ENCODE peak calls at places on chromosome 1, in nine cellular contexts. P, T, A, H, B, E, N, D and Y are unnamed samples.

GRCh38 chr1:28288487-28288886 is 29.2 kb downstream of the SESN2 start:
- DNase-seq in P (no peak), T (no peak), A (no peak), H (no peak), B (no peak), E (no peak), N (no peak), D (no peak), Y (no peak)

GRCh38 chr1:212561501-212561931 is 47.0 kb upstream of the ATF3 start:
- DNase-seq in P (peak; percentile 64), T (no peak), A (no peak), H (peak; percentile 89), B (no peak), E (peak; percentile 96), N (no peak), D (no peak), Y (no peak)

GRCh38 chr1:39717809-39718208 is 20.9 kb upstream of the PPIE start:
- DNase-seq in P (no peak), T (no peak), A (no peak), H (no peak), B (no peak), E (no peak), N (peak; percentile 39), D (no peak), Y (no peak)

GRCh38 chr1:231106347-231106746 is 55.5 kb upstream of the TRIM67 start:
- DNase-seq in P (no peak), T (no peak), A (no peak), H (no peak), B (no peak), E (peak; percentile 16), N (no peak), D (no peak), Y (peak; percentile 42)

GRCh38 chr1:197813741-197814140 is 38.5 kb upstream of the DENND1B start:
- DNase-seq in P (no peak), T (no peak), A (no peak), H (no peak), B (no peak), E (no peak), N (peak; percentile 52), D (no peak), Y (no peak)

GRCh38 chr1:6269271-6269996 is 8.5 kb upstream of the GPR153 start:
- DNase-seq in P (no peak), T (no peak), A (no peak), H (no peak), B (no peak), E (no peak), N (no peak), D (no peak), Y (no peak)

GRCh38 chr1:12173631-12174121 is 6.9 kb downstream of the TNFRSF1B start:
- DNase-seq in P (no peak), T (no peak), A (no peak), H (no peak), B (no peak), E (no peak), N (no peak), D (no peak), Y (no peak)

GRCh38 chr1:30242178-30242577 is 481.2 kb downstream of the MATN1 start:
- DNase-seq in P (no peak), T (no peak), A (no peak), H (no peak), B (no peak), E (no peak), N (no peak), D (no peak), Y (no peak)

GRCh38 chr1:94362466-94363058 is 55.6 kb upstream of the ABCD3 start:
- DNase-seq in P (no peak), T (no peak), A (no peak), H (peak; percentile 4), B (no peak), E (peak; percentile 70), N (no peak), D (no peak), Y (no peak)

GRCh38 chr1:75672528-75673393 is 51.7 kb upstream of the ACADM start:
- DNase-seq in P (peak; percentile 55), T (no peak), A (no peak), H (peak; percentile 90), B (peak; percentile 19), E (peak; percentile 84), N (peak; percentile 68), D (peak; percentile 26), Y (peak; percentile 57)
- TF ChIP-seq EZH2phosphoT487 in P (no peak), T (no peak), A (no peak), H (no peak), B (no peak), E (no peak), N (no peak), D (no peak), Y (no peak)

GRCh38 chr1:150678988-150679387 is 18.0 kb downstream of the GOLPH3L start:
- DNase-seq in P (no peak), T (no peak), A (no peak), H (no peak), B (no peak), E (no peak), N (no peak), D (no peak), Y (no peak)
- H3K79me2 ChIP-seq in P (no peaks in the 10 kb centered on the region), T (no peaks in the 10 kb centered on the region), A (peaks cover 4% of the 10 kb centered on the region), H (no peaks in the 10 kb centered on the region), B (peaks cover 13% of the 10 kb centered on the region), E (no peaks in the 10 kb centered on the region), N (peaks cover 12% of the 10 kb centered on the region), D (peaks cover 8% of the 10 kb centered on the region), Y (peaks cover 34% of the 10 kb centered on the region)

DNA sequence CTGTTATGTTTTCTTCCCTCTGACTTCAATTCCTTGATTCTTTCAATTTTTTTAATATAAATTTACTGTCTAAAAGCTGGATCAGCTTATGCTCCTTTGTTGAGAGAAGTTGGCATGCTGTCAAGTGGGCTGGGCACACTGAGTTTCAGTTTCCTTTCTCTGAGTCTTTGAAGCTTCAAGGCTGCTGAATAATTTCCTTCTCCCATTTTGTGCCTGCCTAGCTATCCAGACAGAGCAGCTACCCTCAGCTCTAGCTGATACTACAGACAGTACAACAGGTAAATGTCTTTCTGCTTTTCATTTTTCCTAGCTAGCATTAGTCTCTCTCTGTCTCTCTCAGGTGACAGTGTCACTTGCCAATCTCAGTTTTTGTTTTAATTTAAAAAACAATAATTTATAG is at the start of gene IFI44:
- DNase-seq in P (no peak), T (peak; percentile 3), A (no peak), H (peak; percentile 90), B (no peak), E (peak; percentile 72), N (no peak), D (peak; percentile 92), Y (peak; percentile 67)
- TF ChIP-seq EZH2phosphoT487 in P (no peak), T (no peak), A (no peak), H (no peak), B (no peak), E (no peak), N (no peak), D (no peak), Y (no peak)

DNA sequence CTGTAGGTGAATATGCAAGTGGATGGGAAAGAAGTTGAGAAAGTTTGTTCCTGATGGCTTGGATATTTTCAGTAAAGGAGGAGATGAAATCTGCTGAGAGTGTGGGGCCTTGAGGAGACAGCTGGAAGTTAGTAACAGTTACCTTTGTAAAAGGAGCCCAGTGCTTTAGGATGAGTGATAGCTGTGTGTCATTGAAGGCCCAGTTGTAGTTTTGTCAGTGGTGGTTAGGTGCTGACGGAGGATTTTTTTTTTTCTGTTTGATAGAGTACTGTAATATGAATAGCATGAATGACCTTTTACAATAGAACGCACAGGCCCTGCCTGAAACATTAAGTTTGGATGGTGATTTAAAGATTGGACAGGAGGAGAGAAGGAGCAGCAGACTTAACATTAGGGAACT is 33.3 kb downstream of the LRRC8D start:
- DNase-seq in P (no peak), T (no peak), A (no peak), H (no peak), B (no peak), E (no peak), N (no peak), D (no peak), Y (no peak)
- H3K79me2 ChIP-seq in P (peaks cover 8% of the 10 kb centered on the region), T (peaks cover 2% of the 10 kb centered on the region), A (peaks cover 33% of the 10 kb centered on the region), H (peaks cover 72% of the 10 kb centered on the region), B (peaks cover 22% of the 10 kb centered on the region), E (peaks cover 33% of the 10 kb centered on the region), N (peaks cover 35% of the 10 kb centered on the region), D (peaks cover 16% of the 10 kb centered on the region), Y (peaks cover 30% of the 10 kb centered on the region)

DNA sequence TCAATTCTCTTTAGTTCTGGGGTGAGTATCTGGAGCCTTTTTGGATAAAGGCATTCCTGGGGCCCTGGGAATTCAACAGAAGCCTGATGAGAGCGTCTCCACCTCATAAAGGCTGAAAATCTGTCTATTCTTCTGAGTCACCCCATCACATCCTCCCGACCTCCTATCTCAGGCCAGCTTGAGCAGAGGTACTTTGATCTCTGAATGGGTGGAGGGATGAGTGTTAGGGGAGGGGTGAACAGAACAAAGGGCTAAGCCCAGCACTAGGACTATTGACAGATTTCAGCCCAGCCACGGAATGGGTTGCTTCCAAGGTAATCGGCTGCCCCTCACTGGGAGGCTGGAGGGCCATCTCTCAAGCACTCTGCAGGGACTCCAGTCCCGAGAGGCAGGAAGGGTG is 2.5 kb upstream of the MYBPH start:
- DNase-seq in P (peak; percentile 76), T (no peak), A (no peak), H (peak; percentile 62), B (peak; percentile 89), E (peak; percentile 41), N (no peak), D (no peak), Y (no peak)
- TF ChIP-seq EZH2phosphoT487 in P (no peak), T (no peak), A (no peak), H (no peak), B (no peak), E (no peak), N (no peak), D (no peak), Y (no peak)

DNA sequence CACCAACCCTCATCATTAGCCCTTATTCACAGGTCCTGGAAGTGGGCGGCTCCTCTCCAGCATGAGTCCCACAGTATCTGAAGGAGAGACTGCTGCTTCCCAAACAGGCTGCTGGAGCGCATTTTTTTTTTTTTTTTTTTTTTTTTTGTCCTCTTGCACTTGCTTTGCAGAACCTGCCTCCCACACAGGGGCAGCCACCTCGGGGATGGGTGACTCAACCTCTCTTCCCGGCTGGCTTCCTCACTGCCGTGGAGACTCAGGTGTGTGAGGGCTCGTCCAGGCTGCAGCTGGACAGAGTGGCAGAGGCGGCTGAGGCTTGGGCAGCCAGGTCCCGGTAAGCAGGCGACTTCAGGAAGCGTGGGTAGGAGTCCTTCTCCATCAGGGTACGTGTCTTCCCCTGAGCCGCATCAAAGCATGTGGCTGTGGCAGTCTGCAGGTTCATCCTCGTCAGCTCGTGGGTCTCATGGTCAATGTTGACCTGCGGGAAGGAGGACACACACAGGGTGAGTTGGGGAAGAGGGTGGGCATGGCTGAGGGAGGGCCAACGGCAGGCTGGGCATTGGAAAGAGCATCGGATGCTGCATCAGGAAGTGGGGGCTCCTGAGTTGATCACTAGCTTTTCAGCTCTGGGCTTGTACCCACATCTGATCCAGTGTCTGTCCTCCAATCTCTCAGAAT is 4.0 kb downstream of the RGS16 start:
- DNase-seq in P (no peak), T (no peak), A (no peak), H (no peak), B (no peak), E (no peak), N (no peak), D (no peak), Y (no peak)
- H3K79me2 ChIP-seq in P (no peaks in the 10 kb centered on the region), T (no peaks in the 10 kb centered on the region), A (peaks cover 42% of the 10 kb centered on the region), H (no peaks in the 10 kb centered on the region), B (no peaks in the 10 kb centered on the region), E (no peaks in the 10 kb centered on the region), N (peaks cover 19% of the 10 kb centered on the region), D (peaks cover 13% of the 10 kb centered on the region), Y (no peaks in the 10 kb centered on the region)

GRCh38 chr1:224201853-224202252 is 18.8 kb downstream of the DEGS1 start:
- DNase-seq in P (no peak), T (no peak), A (no peak), H (no peak), B (no peak), E (no peak), N (no peak), D (no peak), Y (no peak)
- TF ChIP-seq EZH2phosphoT487 in P (no peak), T (no peak), A (no peak), H (no peak), B (no peak), E (no peak), N (no peak), D (no peak), Y (no peak)